ENCODE peak calls at places on chromosomes 16 and 17, in five cellular contexts. One of them, this sample, is unnamed.

GRCh38 chr17:4648741-4649140 is 7.3 kb upstream of the ALOX15 start:
- DNase-seq in T-helper 2 cell: no peak
- DNase-seq in adipocyte: no peak
- DNase-seq in Calu3: peak
- DNase-seq in esophagus squamous epithelium: no peak
- DNase-seq in this sample: no peak

GRCh38 chr17:81162491-81162890 is 2.8 kb upstream of the PVALEF start:
- DNase-seq in T-helper 2 cell: no peak
- DNase-seq in Calu3: no peak
- DNase-seq in esophagus squamous epithelium: no peak
- DNase-seq in adipocyte: no peak
- DNase-seq in this sample: no peak

GRCh38 chr16:66275795-66276428 is 90.6 kb upstream of the CDH5 start:
- DNase-seq in T-helper 2 cell: peak
- DNase-seq in adipocyte: peak
- DNase-seq in Calu3: peak
- DNase-seq in esophagus squamous epithelium: no peak
- DNase-seq in this sample: peak

GRCh38 chr16:28186752-28187151 is 25.0 kb downstream of the XPO6 start:
- DNase-seq in esophagus squamous epithelium: no peak
- DNase-seq in T-helper 2 cell: peak
- DNase-seq in Calu3: no peak
- DNase-seq in adipocyte: peak
- DNase-seq in this sample: no peak

GRCh38 chr16:48235556-48236136 is 8.5 kb upstream of the LONP2 start:
- DNase-seq in T-helper 2 cell: no peak
- DNase-seq in Calu3: no peak
- DNase-seq in esophagus squamous epithelium: no peak
- DNase-seq in adipocyte: no peak
- DNase-seq in this sample: no peak

GRCh38 chr17:71511266-71511995 is 609.4 kb upstream of the SOX9 start:
- DNase-seq in esophagus squamous epithelium: no peak
- DNase-seq in adipocyte: no peak
- DNase-seq in Calu3: no peak
- DNase-seq in T-helper 2 cell: no peak
- DNase-seq in this sample: no peak

GRCh38 chr16:1553976-1554825 is 20.7 kb downstream of the TMEM204 start:
- DNase-seq in adipocyte: no peak
- DNase-seq in T-helper 2 cell: no peak
- DNase-seq in Calu3: no peak
- DNase-seq in esophagus squamous epithelium: no peak
- DNase-seq in this sample: no peak

GRCh38 chr17:57106107-57106835 is 21.2 kb downstream of the AKAP1 start:
- DNase-seq in esophagus squamous epithelium: no peak
- DNase-seq in Calu3: peak
- DNase-seq in T-helper 2 cell: no peak
- DNase-seq in adipocyte: no peak
- DNase-seq in this sample: no peak

GRCh38 chr17:17416400-17417360 is 60.1 kb upstream of the MED9 start:
- DNase-seq in Calu3: peak
- DNase-seq in esophagus squamous epithelium: no peak
- DNase-seq in T-helper 2 cell: peak
- DNase-seq in adipocyte: peak
- DNase-seq in this sample: peak

GRCh38 chr17:68377771-68378201 is 79.5 kb downstream of the WIPI1 start:
- DNase-seq in Calu3: no peak
- DNase-seq in adipocyte: no peak
- DNase-seq in T-helper 2 cell: no peak
- DNase-seq in esophagus squamous epithelium: no peak
- DNase-seq in this sample: no peak

GRCh38 chr17:64202683-64203430 is 60.2 kb downstream of the TEX2 start:
- DNase-seq in esophagus squamous epithelium: no peak
- DNase-seq in adipocyte: peak
- DNase-seq in T-helper 2 cell: no peak
- DNase-seq in Calu3: no peak
- DNase-seq in this sample: no peak

GRCh38 chr17:44444735-44445105 is 55.3 kb upstream of the ITGA2B start:
- DNase-seq in Calu3: no peak
- DNase-seq in T-helper 2 cell: no peak
- DNase-seq in esophagus squamous epithelium: no peak
- DNase-seq in adipocyte: peak
- DNase-seq in this sample: no peak

GRCh38 chr17:69972251-69972650 is 102.8 kb upstream of the KCNJ16 start:
- DNase-seq in Calu3: no peak
- DNase-seq in esophagus squamous epithelium: no peak
- DNase-seq in T-helper 2 cell: no peak
- DNase-seq in adipocyte: peak
- DNase-seq in this sample: no peak

GRCh38 chr17:78365561-78366108 is 5.8 kb upstream of the SOCS3 start:
- DNase-seq in adipocyte: peak
- DNase-seq in T-helper 2 cell: no peak
- DNase-seq in Calu3: no peak
- DNase-seq in esophagus squamous epithelium: no peak
- DNase-seq in this sample: no peak

This sample was measured in stomach.